ENCODE peak calls at places on chromosome 18, in four cellular contexts. W is HepG2, X is K562, H is GM12878. R is an unnamed sample.

GRCh38 chr18:57691363-57691762 is 69.7 kb upstream of the NARS1 start:
- DNase-seq in W (no peak), X (no peak), H (no peak), R (no peak)

GRCh38 chr18:56913970-56914369 is 232.9 kb upstream of the BOD1L2 start:
- DNase-seq in W (no peak), X (no peak), H (no peak), R (no peak)

GRCh38 chr18:75209952-75210261 is 690 bp upstream of the TSHZ1 start:
- DNase-seq in W (no peak), X (no peak), H (no peak), R (no peak)

GRCh38 chr18:46035701-46036680 is 36.1 kb downstream of the PSTPIP2 start:
- DNase-seq in W (no peak), X (no peak), H (no peak), R (peak)

GRCh38 chr18:77030201-77030600 is 102.4 kb downstream of the MBP start:
- DNase-seq in W (no peak), X (no peak), H (no peak), R (no peak)

GRCh38 chr18:79508565-79509535 is 113.1 kb downstream of the NFATC1 start:
- DNase-seq in W (no peak), X (no peak), H (no peak), R (no peak)

GRCh38 chr18:44508474-44508873 is 172.2 kb upstream of the SETBP1 start:
- DNase-seq in W (no peak), X (no peak), H (no peak), R (no peak)

GRCh38 chr18:59897321-59897954 is 2.4 kb upstream of the PMAIP1 start:
- DNase-seq in W (no peak), X (no peak), H (no peak), R (no peak)

GRCh38 chr18:24837065-24837464 is 376.6 kb downstream of the HRH4 start:
- DNase-seq in W (no peak), X (no peak), H (no peak), R (no peak)

GRCh38 chr18:75267643-75268184 is 57.1 kb downstream of the TSHZ1 start:
- DNase-seq in W (no peak), X (no peak), H (peak), R (no peak)

GRCh38 chr18:62518460-62519375 is 4.1 kb upstream of the ZCCHC2 start:
- DNase-seq in W (no peak), X (no peak), H (no peak), R (no peak)

GRCh38 chr18:49486617-49486958 is 446 bp downstream of the C18orf32 start:
- DNase-seq in W (no peak), X (no peak), H (no peak), R (no peak)

GRCh38 chr18:31400191-31400590 is 23.6 kb downstream of the DSG4 start:
- DNase-seq in W (no peak), X (no peak), H (no peak), R (no peak)

GRCh38 chr18:9914334-9914583 is 443 bp downstream of the VAPA start:
- DNase-seq in W (no peak), X (peak), H (no peak), R (peak)

GRCh38 chr18:61935362-61935761 is 42.6 kb upstream of the RNF152 start:
- DNase-seq in W (no peak), X (no peak), H (no peak), R (no peak)

GRCh38 chr18:12328179-12328823 is 20.3 kb downstream of the TUBB6 start:
- DNase-seq in W (no peak), X (no peak), H (no peak), R (no peak)

GRCh38 chr18:34957864-34958259 is 83.4 kb upstream of the MAPRE2 start:
- DNase-seq in W (no peak), X (no peak), H (no peak), R (no peak)

GRCh38 chr18:8623549-8624106 is 14.4 kb downstream of the RAB12 start:
- DNase-seq in W (no peak), X (no peak), H (no peak), R (no peak)

GRCh38 chr18:31977270-31977872 is 34.4 kb upstream of the TRAPPC8 start:
- DNase-seq in W (peak), X (peak), H (no peak), R (peak)

GRCh38 chr18:10035306-10035991 is 121.6 kb downstream of the VAPA start:
- DNase-seq in W (no peak), X (no peak), H (no peak), R (no peak)

GRCh38 chr18:3119401-3120323 is 100.1 kb downstream of the MYOM1 start:
- DNase-seq in W (peak), X (no peak), H (no peak), R (no peak)

GRCh38 chr18:21363411-21363810 is 121.4 kb downstream of the GREB1L start:
- DNase-seq in W (no peak), X (no peak), H (no peak), R (no peak)

GRCh38 chr18:1002653-1003178 is 98.0 kb downstream of the ADCYAP1 start:
- DNase-seq in W (no peak), X (no peak), H (no peak), R (no peak)
- TF ChIP-seq NFIC in W (no peak), X (no peak), H (no peak), R (no peak)

DNA sequence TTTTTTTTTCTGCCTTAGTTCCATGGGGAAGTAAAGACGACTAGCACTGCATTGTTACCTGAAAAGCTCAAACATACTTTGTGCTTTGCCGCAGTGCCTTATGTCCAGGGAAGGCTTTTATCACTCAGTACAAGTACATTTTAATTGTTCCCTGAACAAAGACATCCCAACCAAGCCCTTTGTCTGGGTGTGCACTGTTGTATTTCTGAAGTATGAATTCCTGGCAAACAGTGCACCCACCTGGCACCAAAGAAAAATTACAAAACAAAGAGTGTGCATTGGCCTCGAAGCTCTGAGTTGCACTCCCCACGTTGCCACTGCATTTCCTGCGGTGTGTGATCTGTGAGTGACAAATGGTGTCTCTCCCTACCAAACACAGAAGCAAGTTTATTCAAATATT is 858.5 kb upstream of the PIK3C3 start:
- DNase-seq in W (no peak), X (no peak), H (no peak), R (peak)
- TF ChIP-seq RFX5 in W (no peak), X (no peak), H (no peak), R (no peak)

GRCh38 chr18:48395646-48396045 is 13.5 kb downstream of the ZBTB7C start:
- DNase-seq in W (no peak), X (no peak), H (no peak), R (no peak)
- TF ChIP-seq NFIC in W (no peak), X (no peak), H (no peak), R (no peak)

DNA sequence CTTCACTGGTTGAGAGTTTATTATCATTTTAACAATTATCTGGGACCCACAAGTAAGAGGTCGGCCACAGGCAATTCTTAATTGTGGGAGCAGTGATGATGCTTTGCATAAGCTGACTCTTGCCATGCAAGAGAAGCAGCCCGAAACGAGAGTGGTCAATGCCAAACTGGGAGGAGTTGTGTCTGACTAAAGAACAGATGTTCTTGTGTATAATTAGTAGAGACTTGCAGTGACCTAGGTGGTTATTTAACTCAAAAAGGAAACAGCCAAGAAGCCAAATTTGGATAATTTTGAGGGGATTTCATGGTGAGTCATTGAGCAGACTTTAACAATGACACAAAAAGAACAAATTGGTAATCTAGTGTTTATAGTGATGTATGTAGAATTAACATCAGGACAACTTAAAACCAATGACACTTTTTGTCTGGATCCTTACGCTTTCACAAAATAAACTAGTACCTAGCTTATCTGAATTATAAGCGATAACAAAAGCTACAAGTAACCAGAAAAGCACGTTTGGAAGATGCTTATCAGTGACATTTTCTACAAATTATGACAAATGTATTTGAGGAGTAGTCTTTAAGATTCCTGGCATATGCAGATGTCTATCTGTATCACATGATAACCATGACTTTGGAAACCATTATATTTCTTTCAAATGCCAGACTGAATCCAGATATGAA is 184.7 kb upstream of the DLGAP1 start:
- DNase-seq in W (no peak), X (no peak), H (peak), R (no peak)
- TF ChIP-seq RFX5 in W (no peak), X (no peak), H (no peak), R (no peak)

DNA sequence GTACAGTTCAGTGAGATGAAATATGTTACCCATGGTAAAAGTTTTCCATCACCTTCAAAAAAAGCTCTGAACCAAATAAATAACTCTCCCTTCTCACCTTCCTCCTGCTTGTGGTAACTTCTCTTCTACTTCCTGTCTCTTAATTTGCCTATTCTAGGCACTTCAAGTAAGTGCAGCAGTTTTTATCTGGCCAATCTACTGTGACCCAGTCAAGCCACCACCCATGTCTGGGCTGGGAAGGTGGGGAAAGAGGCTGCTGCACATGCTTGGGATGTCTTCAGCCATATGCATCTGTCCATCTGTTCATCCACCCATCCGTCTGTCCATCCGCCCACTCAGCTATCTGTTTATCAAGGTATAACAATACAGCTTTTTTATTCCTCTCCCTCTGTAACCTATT is 31.6 kb downstream of the ZNF532 start:
- DNase-seq in W (no peak), X (no peak), H (peak), R (no peak)
- TF ChIP-seq NFIC in W (no peak), X (no peak), H (no peak), R (no peak)

GRCh38 chr18:65936678-65937077 is 185.9 kb downstream of the CDH7 start:
- DNase-seq in W (no peak), X (no peak), H (no peak), R (no peak)

GRCh38 chr18:65941482-65941881 is 190.7 kb downstream of the CDH7 start:
- DNase-seq in W (no peak), X (no peak), H (no peak), R (no peak)

GRCh38 chr18:65937180-65937579 is 186.4 kb downstream of the CDH7 start:
- DNase-seq in W (no peak), X (no peak), H (no peak), R (no peak)

GRCh38 chr18:65942103-65942502 is 191.3 kb downstream of the CDH7 start:
- DNase-seq in W (no peak), X (no peak), H (no peak), R (no peak)

DNA sequence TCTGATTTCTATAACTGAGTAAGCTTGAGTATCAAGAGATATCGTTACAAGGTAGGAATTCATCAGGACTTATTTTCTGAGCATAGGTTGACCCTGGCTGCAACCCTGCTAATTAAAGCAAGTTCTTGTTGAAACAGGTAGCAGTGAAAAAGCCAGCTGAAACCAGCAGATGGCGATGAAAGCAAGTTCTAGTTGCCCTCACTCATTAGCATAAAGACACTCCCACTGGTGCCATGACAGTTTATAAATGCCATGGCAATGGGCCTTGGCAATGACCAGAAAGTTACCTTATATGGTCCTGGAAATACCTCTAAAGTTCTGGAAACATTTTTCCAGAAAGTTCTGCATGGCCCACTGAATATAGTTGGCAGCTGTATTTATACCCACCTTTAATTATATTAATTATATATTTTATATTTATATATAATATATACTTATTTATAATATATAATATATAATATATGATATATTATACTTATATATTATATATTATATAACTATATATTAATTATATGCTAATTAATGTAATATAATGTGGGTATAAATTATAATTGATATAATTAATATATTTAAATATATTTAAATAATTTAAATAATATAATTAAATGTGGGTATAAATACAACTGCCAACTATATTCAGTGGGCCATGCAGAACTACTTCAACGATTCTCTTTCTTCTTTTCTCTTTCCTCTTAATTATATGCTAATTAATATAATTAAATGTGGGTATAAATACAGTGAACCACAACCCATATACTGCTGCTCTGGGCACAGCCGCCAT is 188.0 kb downstream of the CDH7 start:
- DNase-seq in W (peak), X (no peak), H (peak), R (peak)
- TF ChIP-seq RFX5 in W (no peak), X (no peak), H (no peak), R (no peak)

GRCh38 chr18:53567935-53568574 is 656.4 kb downstream of the MBD2 start:
- DNase-seq in W (peak), X (no peak), H (no peak), R (peak)
- TF ChIP-seq NFIC in W (no peak), X (no peak), H (no peak), R (no peak)

R was measured in SK-N-SH.